ENCODE peak calls at places on chromosomes 2 and 18, in nine cellular contexts. Y, O, M, E, J, B, R, D and X are unnamed samples.

GRCh38 chr2:182915369-182916326 is 49.2 kb upstream of the FRZB start:
- DNase-seq in J (peak; percentile 94), O (no peak), B (no peak), R (no peak), Y (peak; percentile 6), E (no peak), M (no peak), D (no peak), X (no peak)

GRCh38 chr2:78546843-78547242 is 478.7 kb upstream of the REG3G start:
- DNase-seq in J (no peak), M (no peak), O (no peak), B (no peak), R (no peak), D (no peak), E (no peak), Y (no peak), X (no peak)

GRCh38 chr2:152466041-152466440 is 131.1 kb downstream of the FMNL2 start:
- DNase-seq in J (peak; percentile 68), M (peak; percentile 49), O (no peak), E (no peak), R (no peak), B (no peak), Y (peak; percentile 43), D (no peak), X (no peak)

GRCh38 chr2:181680055-181680936 is at the start of gene NEUROD1:
- DNase-seq in R (no peak), J (no peak), O (no peak), B (peak; percentile 52), M (no peak), D (no peak), Y (peak; percentile 16), E (peak; percentile 91), X (no peak)

GRCh38 chr18:58438161-58438983 is 190.5 kb downstream of the ALPK2 start:
- DNase-seq in D (no peak), Y (no peak), O (peak; percentile 30), B (no peak), J (peak; percentile 34), M (no peak), E (no peak), R (no peak), X (no peak)

GRCh38 chr2:74301262-74301661 is 42.0 kb downstream of the SLC4A5 start:
- DNase-seq in D (no peak), J (no peak), M (no peak), E (no peak), O (no peak), Y (no peak), B (no peak), R (no peak), X (no peak)

GRCh38 chr18:57881818-57882413 is 78.8 kb upstream of the ATP8B1 start:
- DNase-seq in R (peak; percentile 60), J (peak; percentile 71), Y (peak; percentile 84), E (peak; percentile 57), D (peak; percentile 76), O (peak; percentile 55), M (peak; percentile 68), B (peak; percentile 70), X (peak; percentile 72)

GRCh38 chr2:163736433-163737168 is 793 bp upstream of the FIGN start:
- DNase-seq in D (no peak), E (peak; percentile 83), J (peak; percentile 50), O (no peak), B (peak; percentile 53), Y (peak; percentile 63), R (no peak), M (peak; percentile 19), X (peak; percentile 75)

GRCh38 chr2:146392191-146392590 is 1452.6 kb upstream of the ACVR2A start:
- DNase-seq in Y (no peak), B (no peak), O (peak; percentile 10), D (no peak), J (no peak), E (no peak), M (no peak), R (no peak), X (no peak)

GRCh38 chr2:58428553-58429284 is 187.6 kb upstream of the FANCL start:
- DNase-seq in D (no peak), E (peak; percentile 91), M (no peak), B (no peak), O (peak; percentile 30), J (peak; percentile 9), Y (peak; percentile 14), R (no peak), X (no peak)

GRCh38 chr2:140508756-140509155 is 1622.1 kb downstream of the LRP1B start:
- DNase-seq in O (no peak), B (no peak), J (no peak), M (no peak), E (no peak), Y (no peak), D (no peak), R (no peak), X (no peak)

GRCh38 chr2:215833531-215834162 is 179.7 kb downstream of the MREG start:
- DNase-seq in D (no peak), E (no peak), Y (peak; percentile 65), M (no peak), J (peak; percentile 92), R (no peak), O (no peak), B (no peak), X (no peak)

GRCh38 chr2:27001851-27002369 is 30.9 kb upstream of the TMEM214 start:
- DNase-seq in J (no peak), E (no peak), B (no peak), Y (no peak), O (no peak), D (no peak), M (no peak), R (no peak), X (no peak)

GRCh38 chr2:16405551-16405950 is 260.1 kb downstream of the CYRIA start:
- DNase-seq in M (no peak), J (no peak), B (no peak), Y (no peak), D (no peak), R (no peak), O (no peak), E (no peak), X (no peak)

GRCh38 chr18:12109836-12110235 is 16.2 kb downstream of the ANKRD62 start:
- DNase-seq in Y (no peak), B (no peak), R (no peak), O (no peak), D (no peak), J (no peak), E (no peak), M (no peak), X (no peak)

GRCh38 chr2:140344842-140345241 is 1564.7 kb upstream of the NXPH2 start:
- DNase-seq in M (no peak), O (no peak), D (no peak), Y (no peak), R (no peak), B (no peak), E (no peak), J (peak; percentile 33), X (no peak)

GRCh38 chr18:10332452-10332851 is 122.0 kb upstream of the APCDD1 start:
- DNase-seq in E (no peak), J (no peak), D (no peak), R (no peak), B (no peak), O (no peak), Y (no peak), M (no peak), X (no peak)

GRCh38 chr18:74310411-74310810 is 5.2 kb upstream of the C18orf63 start:
- DNase-seq in J (peak; percentile 29), D (no peak), R (no peak), E (no peak), O (no peak), M (no peak), B (no peak), Y (peak; percentile 60), X (no peak)

DNA sequence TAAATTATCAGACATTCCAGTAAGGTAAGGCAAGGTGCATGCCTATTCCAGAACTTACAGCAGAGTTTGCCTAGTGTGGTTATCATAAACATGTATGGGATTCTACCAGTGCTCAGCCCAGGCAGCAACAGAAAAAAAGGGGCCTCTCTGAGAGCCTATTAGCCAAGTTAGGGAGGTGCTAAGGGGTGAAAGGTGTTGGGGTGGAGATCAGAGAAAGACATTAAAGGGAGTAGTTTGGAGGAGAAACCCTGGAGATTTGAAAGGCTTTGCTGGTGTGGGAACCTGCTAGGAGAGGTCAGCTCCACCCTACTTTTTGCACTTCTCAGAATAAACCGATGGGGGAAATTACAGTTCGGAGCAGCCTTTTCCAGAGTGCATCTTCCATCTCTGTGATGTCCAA is 2.9 kb downstream of the ARPC2 start:
- DNase-seq in D (no peak), R (no peak), Y (no peak), O (no peak), J (no peak), B (no peak), M (no peak), E (no peak), X (no peak)
- H3K4me1 ChIP-seq in D (peaks cover 80% of the 10 kb centered on the region), R (no peaks in the 10 kb centered on the region), Y (peaks cover 35% of the 10 kb centered on the region), O (peaks cover 61% of the 10 kb centered on the region), J (peaks cover 11% of the 10 kb centered on the region), B (peaks cover 63% of the 10 kb centered on the region), M (peaks cover 22% of the 10 kb centered on the region), E (peaks cover 33% of the 10 kb centered on the region), X (peaks cover 65% of the 10 kb centered on the region)

GRCh38 chr2:42554392-42554791 is 14.0 kb upstream of the MTA3 start:
- DNase-seq in R (no peak), M (no peak), J (no peak), D (no peak), B (no peak), Y (no peak), O (no peak), E (no peak), X (no peak)

GRCh38 chr2:42547014-42547413 is 21.4 kb upstream of the MTA3 start:
- DNase-seq in Y (no peak), J (no peak), B (no peak), O (no peak), M (no peak), D (no peak), R (no peak), E (no peak), X (no peak)

GRCh38 chr2:42545714-42546390 is 22.6 kb upstream of the MTA3 start:
- DNase-seq in R (no peak), J (no peak), D (no peak), O (no peak), B (no peak), E (no peak), M (no peak), Y (no peak), X (no peak)

GRCh38 chr2:42547446-42548295 is 20.8 kb upstream of the MTA3 start:
- DNase-seq in Y (no peak), J (no peak), O (no peak), M (no peak), R (no peak), E (no peak), B (no peak), D (no peak), X (no peak)

GRCh38 chr2:42550870-42551269 is 17.6 kb upstream of the MTA3 start:
- DNase-seq in D (no peak), E (no peak), O (no peak), B (no peak), M (no peak), R (no peak), Y (no peak), J (no peak), X (no peak)
- H3K27ac ChIP-seq in D (no peak overlapping the region), E (no peak overlapping the region), O (no peak overlapping the region), B (no peak overlapping the region), M (no peak overlapping the region), R (no peak overlapping the region), Y (no peak overlapping the region), J (no peak overlapping the region), X (no peak overlapping the region)

GRCh38 chr2:101308432-101309210 is at the start of gene RNF149:
- DNase-seq in E (peak; percentile 100), D (peak; percentile 95), O (peak; percentile 87), B (peak; percentile 96), J (peak; percentile 82), M (peak; percentile 95), R (peak; percentile 92), Y (peak; percentile 91), X (peak; percentile 98)
- H3K4me1 ChIP-seq in E (peaks cover 12% of the 10 kb centered on the region), D (peaks cover 48% of the 10 kb centered on the region), O (peaks cover 81% of the 10 kb centered on the region), B (peaks cover 42% of the 10 kb centered on the region), J (peaks cover 9% of the 10 kb centered on the region), M (no peaks in the 10 kb centered on the region), R (no peaks in the 10 kb centered on the region), Y (peaks cover 34% of the 10 kb centered on the region), X (peaks cover 21% of the 10 kb centered on the region)

GRCh38 chr2:7084601-7085000 is 167.4 kb downstream of the RNF144A start:
- DNase-seq in R (no peak), B (no peak), O (no peak), E (no peak), Y (no peak), D (no peak), J (peak; percentile 35), M (no peak), X (no peak)
- H3K27ac ChIP-seq in R (no peak overlapping the region), B (no peak overlapping the region), O (no peak overlapping the region), E (no peak overlapping the region), Y (no peak overlapping the region), D (no peak overlapping the region), J (no peak overlapping the region), M (no peak overlapping the region), X (no peak overlapping the region)